ENCODE peak calls at places on chromosomes 2 and 18, in four cellular contexts. One of them, this sample, is unnamed. For H3K27me3, the result is how much of the 10 kb centered on the place peaks cover.

GRCh38 chr2:17252258-17252657 is 266.0 kb downstream of the RAD51AP2 start:
- DNase-seq in HCT116: no peak
- DNase-seq in cardiac muscle cell: no peak
- DNase-seq in ovary: no peak
- DNase-seq in this sample: no peak

GRCh38 chr2:57867730-57868129 is 178.9 kb upstream of the VRK2 start:
- DNase-seq in HCT116: no peak
- DNase-seq in cardiac muscle cell: no peak
- DNase-seq in ovary: no peak
- DNase-seq in this sample: no peak

GRCh38 chr18:59547691-59548182 is 149.5 kb downstream of the CCBE1 start:
- DNase-seq in HCT116: no peak
- DNase-seq in cardiac muscle cell: peak
- DNase-seq in ovary: peak
- DNase-seq in this sample: peak

GRCh38 chr2:4354164-4354563 is 650.8 kb downstream of the DCDC2C start:
- DNase-seq in HCT116: no peak
- DNase-seq in cardiac muscle cell: no peak
- DNase-seq in ovary: no peak
- DNase-seq in this sample: no peak

GRCh38 chr2:64807417-64807816 is 153.7 kb upstream of the SERTAD2 start:
- DNase-seq in HCT116: peak
- DNase-seq in cardiac muscle cell: peak
- DNase-seq in ovary: no peak
- DNase-seq in this sample: no peak

GRCh38 chr2:191625016-191625415 is 52.9 kb upstream of the NABP1 start:
- DNase-seq in HCT116: no peak
- DNase-seq in cardiac muscle cell: peak
- DNase-seq in ovary: no peak
- DNase-seq in this sample: no peak

GRCh38 chr2:163990554-163990953 is 254.7 kb upstream of the FIGN start:
- DNase-seq in HCT116: no peak
- DNase-seq in cardiac muscle cell: no peak
- DNase-seq in ovary: no peak
- DNase-seq in this sample: no peak

GRCh38 chr2:172109670-172110421 is 7.1 kb upstream of the DLX2 start:
- DNase-seq in HCT116: no peak
- DNase-seq in cardiac muscle cell: no peak
- DNase-seq in ovary: no peak
- DNase-seq in this sample: peak

GRCh38 chr2:746697-747096 is 69.5 kb upstream of the TMEM18 start:
- DNase-seq in HCT116: no peak
- DNase-seq in cardiac muscle cell: no peak
- DNase-seq in ovary: no peak
- DNase-seq in this sample: no peak

GRCh38 chr2:182866461-182867369 is at the start of gene FRZB:
- DNase-seq in HCT116: no peak
- DNase-seq in cardiac muscle cell: peak
- DNase-seq in ovary: peak
- DNase-seq in this sample: peak

GRCh38 chr18:62979172-62979571 is 263.8 kb downstream of the PHLPP1 start:
- DNase-seq in HCT116: no peak
- DNase-seq in cardiac muscle cell: peak
- DNase-seq in ovary: peak
- DNase-seq in this sample: peak

GRCh38 chr18:46464926-46465655 is 191.9 kb downstream of the LOXHD1 start:
- DNase-seq in HCT116: no peak
- DNase-seq in cardiac muscle cell: no peak
- DNase-seq in ovary: no peak
- DNase-seq in this sample: no peak

GRCh38 chr18:45783097-45784075 is 42.1 kb upstream of the SIGLEC15 start:
- DNase-seq in HCT116: no peak
- DNase-seq in cardiac muscle cell: peak
- DNase-seq in ovary: no peak
- DNase-seq in this sample: no peak

GRCh38 chr2:207593277-207593676 is 31.9 kb downstream of the METTL21A start:
- DNase-seq in HCT116: no peak
- DNase-seq in cardiac muscle cell: no peak
- DNase-seq in ovary: no peak
- DNase-seq in this sample: no peak

GRCh38 chr2:119476301-119477117 is 44.9 kb downstream of the TMEM37 start:
- DNase-seq in HCT116: peak
- DNase-seq in cardiac muscle cell: peak
- DNase-seq in ovary: peak
- DNase-seq in this sample: peak

GRCh38 chr2:113231064-113231463 is 47.7 kb downstream of the PAX8 start:
- DNase-seq in HCT116: no peak
- DNase-seq in cardiac muscle cell: no peak
- DNase-seq in ovary: no peak
- DNase-seq in this sample: no peak

GRCh38 chr2:28545590-28546195 is 49.8 kb downstream of the PLB1 start:
- DNase-seq in HCT116: no peak
- DNase-seq in cardiac muscle cell: no peak
- DNase-seq in ovary: no peak
- DNase-seq in this sample: no peak

GRCh38 chr2:86468162-86469033 is 27.2 kb downstream of the KDM3A start:
- DNase-seq in HCT116: no peak
- DNase-seq in cardiac muscle cell: no peak
- DNase-seq in ovary: no peak
- DNase-seq in this sample: no peak

DNA sequence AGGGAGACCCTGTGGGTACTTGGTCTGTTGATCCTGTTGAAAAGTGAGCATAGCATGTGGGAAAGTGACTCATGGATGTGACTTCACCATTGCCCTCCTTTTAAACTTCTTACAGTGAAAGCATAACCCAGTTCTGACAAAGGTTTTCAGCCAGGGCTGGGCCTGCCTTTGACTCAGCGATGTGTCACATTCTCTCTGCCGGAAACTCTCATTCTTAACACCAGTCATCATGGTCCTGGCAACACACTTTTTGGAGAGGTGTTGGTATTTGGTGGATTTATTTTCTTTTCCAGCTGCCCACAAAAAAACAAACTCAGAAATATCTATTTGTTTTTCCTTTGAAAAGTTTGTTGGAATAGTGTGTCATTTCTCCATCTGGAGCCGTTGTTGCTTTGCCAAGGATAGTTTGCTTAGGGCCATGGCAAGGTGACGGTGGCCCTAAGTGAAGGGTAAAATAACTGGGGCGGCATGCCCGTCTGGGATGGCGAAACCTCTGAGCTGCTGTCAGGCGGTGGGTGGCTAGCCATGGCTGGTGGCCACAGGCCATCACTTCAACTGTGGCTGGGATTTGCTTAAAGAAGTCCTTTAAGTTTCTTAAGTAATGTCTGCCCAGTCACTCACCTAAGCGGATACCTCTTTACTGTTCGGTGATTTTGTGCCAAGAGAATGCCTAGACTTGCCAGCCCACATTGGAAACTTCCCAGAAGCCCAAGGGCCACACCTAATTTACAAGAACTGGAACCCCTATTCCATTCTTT is 123.3 kb downstream of the LTBP1 start:
- DNase-seq in HCT116: peak
- DNase-seq in cardiac muscle cell: peak
- DNase-seq in ovary: no peak
- DNase-seq in this sample: peak
- H3K4me3 ChIP-seq in HCT116: no peak
- H3K4me3 ChIP-seq in cardiac muscle cell: no peak
- H3K4me3 ChIP-seq in ovary: no peak
- H3K4me3 ChIP-seq in this sample: no peak

GRCh38 chr2:185638771-185639170 is 99.8 kb upstream of the FSIP2 start:
- DNase-seq in HCT116: no peak
- DNase-seq in cardiac muscle cell: no peak
- DNase-seq in ovary: no peak
- DNase-seq in this sample: no peak
- H3K27ac ChIP-seq in HCT116: no peak
- H3K27ac ChIP-seq in cardiac muscle cell: no peak
- H3K27ac ChIP-seq in ovary: no peak
- H3K27ac ChIP-seq in this sample: no peak

GRCh38 chr2:104859310-104860130 is 5.6 kb downstream of the POU3F3 start:
- DNase-seq in HCT116: no peak
- DNase-seq in cardiac muscle cell: no peak
- DNase-seq in ovary: no peak
- DNase-seq in this sample: no peak

GRCh38 chr2:104862061-104862941 is 8.4 kb downstream of the POU3F3 start:
- DNase-seq in HCT116: no peak
- DNase-seq in cardiac muscle cell: no peak
- DNase-seq in ovary: no peak
- DNase-seq in this sample: no peak

GRCh38 chr2:104861295-104862060 is 7.6 kb downstream of the POU3F3 start:
- DNase-seq in HCT116: no peak
- DNase-seq in cardiac muscle cell: no peak
- DNase-seq in ovary: no peak
- DNase-seq in this sample: no peak

GRCh38 chr2:104858325-104858978 is 4.5 kb downstream of the POU3F3 start:
- DNase-seq in HCT116: no peak
- DNase-seq in cardiac muscle cell: no peak
- DNase-seq in ovary: no peak
- DNase-seq in this sample: no peak

DNA sequence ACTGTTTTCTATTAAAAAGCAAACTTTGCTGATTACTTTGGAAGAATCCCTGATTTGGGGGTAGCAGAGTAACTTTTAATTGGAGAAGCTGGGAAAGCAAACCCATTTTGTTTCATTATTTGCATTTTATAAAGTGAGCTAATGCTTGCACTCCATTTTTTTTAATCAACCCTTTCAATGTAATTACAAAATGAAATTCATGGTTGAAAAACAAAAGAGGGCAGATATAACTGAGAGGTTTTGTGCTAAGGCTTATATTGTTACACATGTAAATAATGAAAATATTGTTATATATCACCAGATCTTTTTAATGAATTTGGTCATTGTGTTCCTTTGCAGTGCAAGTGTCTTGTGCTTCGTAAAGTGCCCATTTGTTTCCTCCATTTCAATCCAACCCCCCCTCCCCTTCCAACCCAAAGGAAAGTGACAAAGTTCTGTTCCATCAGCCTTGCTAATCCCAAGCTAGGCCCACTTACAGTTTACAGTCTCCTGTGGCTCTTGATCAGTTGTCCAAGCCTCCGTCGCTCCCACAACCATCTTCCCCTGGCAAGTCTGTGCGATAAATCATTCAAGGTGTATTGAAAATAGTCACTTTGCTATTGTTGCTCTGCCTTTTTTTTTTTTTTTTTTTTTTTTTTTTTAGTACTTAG is 6.4 kb downstream of the POU3F3 start:
- DNase-seq in HCT116: no peak
- DNase-seq in cardiac muscle cell: no peak
- DNase-seq in ovary: no peak
- DNase-seq in this sample: no peak
- H3K27me3 ChIP-seq in HCT116: under half
- H3K27me3 ChIP-seq in cardiac muscle cell: half or more
- H3K27me3 ChIP-seq in ovary: under half
- H3K27me3 ChIP-seq in this sample: under half

GRCh38 chr18:79853303-79853992 is 55.7 kb downstream of the KCNG2 start:
- DNase-seq in HCT116: no peak
- DNase-seq in cardiac muscle cell: no peak
- DNase-seq in ovary: no peak
- DNase-seq in this sample: peak
- H3K4me3 ChIP-seq in HCT116: no peak
- H3K4me3 ChIP-seq in cardiac muscle cell: no peak
- H3K4me3 ChIP-seq in ovary: no peak
- H3K4me3 ChIP-seq in this sample: no peak

This sample was measured in right cardiac atrium.